ENCODE peak calls at places on chromosome 9, in six cellular contexts. S is NCI-H1417, G is astrocyte of the spinal cord, K is Panc1, R is fibroblast of lung, T is breast epithelium. U is an unnamed sample.

GRCh38 chr9:120723547-120723946 is 9.3 kb upstream of the MEGF9 start:
- DNase-seq in S (no peak), G (peak), K (no peak), R (peak), T (no peak), U (no peak)

GRCh38 chr9:83111169-83111568 is 48.2 kb upstream of the RASEF start:
- DNase-seq in S (no peak), G (no peak), K (no peak), R (no peak), T (no peak), U (no peak)

GRCh38 chr9:71626395-71626794 is 141.9 kb downstream of the CEMIP2 start:
- DNase-seq in S (no peak), G (no peak), K (no peak), R (no peak), T (no peak), U (no peak)

GRCh38 chr9:92718086-92719001 is 46.3 kb downstream of the BICD2 start:
- DNase-seq in S (no peak), G (no peak), K (no peak), R (no peak), T (peak), U (no peak)

GRCh38 chr9:109934499-109935214 is 154.7 kb downstream of the PALM2AKAP2 start:
- DNase-seq in S (no peak), G (peak), K (no peak), R (peak), T (no peak), U (no peak)

GRCh38 chr9:21381752-21382339 is 3.4 kb downstream of the IFNA2 start:
- DNase-seq in S (peak), G (no peak), K (no peak), R (no peak), T (no peak), U (no peak)

GRCh38 chr9:1939926-1940368 is 75.2 kb upstream of the SMARCA2 start:
- DNase-seq in S (peak), G (no peak), K (peak), R (peak), T (no peak), U (no peak)

GRCh38 chr9:85900504-85901201 is 40.3 kb upstream of the NAA35 start:
- DNase-seq in S (no peak), G (peak), K (peak), R (peak), T (no peak), U (peak)

GRCh38 chr9:133787749-133788015 is 49.5 kb upstream of the SARDH start:
- DNase-seq in S (no peak), G (peak), K (no peak), R (peak), T (no peak), U (no peak)

GRCh38 chr9:23621166-23621565 is 204.9 kb downstream of the ELAVL2 start:
- DNase-seq in S (no peak), G (peak), K (no peak), R (no peak), T (no peak), U (no peak)

GRCh38 chr9:89312154-89312616 is 1.2 kb downstream of the CKS2 start:
- DNase-seq in S (no peak), G (peak), K (no peak), R (peak), T (no peak), U (no peak)

GRCh38 chr9:97527626-97528528 is 26.4 kb downstream of the TMOD1 start:
- DNase-seq in S (peak), G (no peak), K (no peak), R (no peak), T (no peak), U (no peak)

GRCh38 chr9:16191691-16192402 is 639.0 kb downstream of the CCDC171 start:
- DNase-seq in S (peak), G (peak), K (peak), R (peak), T (no peak), U (peak)

GRCh38 chr9:114397848-114398605 is 10.2 kb upstream of the AKNA start:
- DNase-seq in S (peak), G (peak), K (no peak), R (peak), T (peak), U (peak)

GRCh38 chr9:121278535-121279169 is 10.7 kb downstream of the GSN start:
- DNase-seq in S (peak), G (peak), K (no peak), R (peak), T (peak), U (no peak)

GRCh38 chr9:136942881-136943230 is 1.7 kb downstream of the FBXW5 start:
- DNase-seq in S (no peak), G (no peak), K (no peak), R (no peak), T (no peak), U (no peak)

GRCh38 chr9:83313771-83314170 is 224.4 kb downstream of the FRMD3 start:
- DNase-seq in S (no peak), G (no peak), K (no peak), R (no peak), T (no peak), U (no peak)

GRCh38 chr9:115694014-115694413 is 459.6 kb upstream of the PAPPA start:
- DNase-seq in S (no peak), G (peak), K (no peak), R (peak), T (no peak), U (no peak)

GRCh38 chr9:77661696-77662095 is 13.6 kb upstream of the GNA14 start:
- DNase-seq in S (no peak), G (no peak), K (no peak), R (no peak), T (no peak), U (no peak)

GRCh38 chr9:12822111-12822510 is 47.3 kb downstream of the LURAP1L start:
- DNase-seq in S (no peak), G (no peak), K (no peak), R (no peak), T (no peak), U (no peak)

GRCh38 chr9:109101810-109102209 is 17.9 kb downstream of the TMEM245 start:
- DNase-seq in S (no peak), G (peak), K (no peak), R (peak), T (no peak), U (no peak)

GRCh38 chr9:426264-426663 is 211.6 kb downstream of the DOCK8 start:
- DNase-seq in S (no peak), G (no peak), K (no peak), R (no peak), T (no peak), U (no peak)

GRCh38 chr9:95511232-95511951 is 5.4 kb downstream of the PTCH1 start:
- DNase-seq in S (peak), G (peak), K (no peak), R (peak), T (no peak), U (peak)

GRCh38 chr9:126298319-126298801 is 28.3 kb upstream of the MVB12B start:
- DNase-seq in S (no peak), G (no peak), K (no peak), R (no peak), T (no peak), U (no peak)

U was measured in activated CD8-positive, alpha-beta memory T cell treated with anti-CD3 and anti-CD28 coated beads, Interleukin-2, amount 50 U/mL, for 4 hours.